ENCODE peak calls at places on chromosomes 2 and 18, in eight cellular contexts. Q is choroid plexus epithelial cell, W is fibroblast of lung, X is colonic mucosa, Y is foreskin fibroblast, V is astrocyte of the spinal cord, I is cardiac muscle cell, G is ovary. B is an unnamed sample.
A peak's percentile ranks its signal among the peaks of the same experiment; 100 is the strongest.

GRCh38 chr2:210859314-210859713 is 302.9 kb downstream of the CPS1 start:
- DNase-seq in W (no peak), V (no peak), X (no peak), Q (no peak), Y (no peak), G (no peak), I (no peak), B (no peak)

GRCh38 chr18:44564922-44565321 is 115.8 kb upstream of the SETBP1 start:
- DNase-seq in I (peak; percentile 59), W (peak; percentile 77), X (no peak), V (peak; percentile 49), G (no peak), Q (peak; percentile 80), Y (peak; percentile 41), B (peak; percentile 24)

GRCh38 chr2:151009437-151010175 is 252.1 kb downstream of the RBM43 start:
- DNase-seq in I (no peak), G (no peak), Y (no peak), W (no peak), X (no peak), V (no peak), Q (no peak), B (no peak)

GRCh38 chr2:233966388-233966787 is 49.2 kb downstream of the TRPM8 start:
- DNase-seq in V (no peak), I (peak; percentile 22), Y (peak; percentile 53), X (no peak), G (no peak), W (no peak), Q (peak; percentile 29), B (no peak)

GRCh38 chr18:77131652-77132368 is 773 bp downstream of the MBP start:
- DNase-seq in V (no peak), Y (no peak), Q (peak; percentile 49), X (peak; percentile 84), I (peak; percentile 42), W (no peak), G (peak; percentile 75), B (no peak)

GRCh38 chr2:3130889-3131635 is 246.6 kb downstream of the EIPR1 start:
- DNase-seq in I (no peak), W (no peak), X (no peak), Y (no peak), V (no peak), Q (peak; percentile 12), G (no peak), B (no peak)

GRCh38 chr18:56709463-56709862 is 58.3 kb downstream of the WDR7 start:
- DNase-seq in G (no peak), W (peak; percentile 90), X (no peak), V (peak; percentile 87), I (no peak), Q (peak; percentile 92), Y (peak; percentile 66), B (peak; percentile 58)

GRCh38 chr2:19717446-19717845 is 184.3 kb downstream of the TTC32 start:
- DNase-seq in I (no peak), X (no peak), V (no peak), G (no peak), Y (no peak), Q (no peak), W (no peak), B (no peak)

GRCh38 chr2:11254100-11254536 is 90.3 kb downstream of the ROCK2 start:
- DNase-seq in Q (no peak), Y (no peak), G (no peak), I (no peak), X (no peak), V (no peak), W (no peak), B (no peak)

GRCh38 chr18:45588284-45588683 is 27.0 kb upstream of the SLC14A2 start:
- DNase-seq in X (no peak), W (peak; percentile 68), Y (peak; percentile 60), I (no peak), G (no peak), Q (peak; percentile 41), V (peak; percentile 63), B (no peak)

GRCh38 chr2:54772531-54772930 is 49.1 kb downstream of the EML6 start:
- DNase-seq in Q (peak; percentile 26), W (peak; percentile 19), Y (no peak), I (no peak), V (no peak), G (no peak), X (no peak), B (no peak)

GRCh38 chr2:185990861-185991525 is 252.4 kb downstream of the FSIP2 start:
- DNase-seq in X (no peak), Y (no peak), G (no peak), I (no peak), Q (no peak), W (peak; percentile 53), V (peak; percentile 23), B (no peak)

GRCh38 chr2:224142397-224143312 is 103.6 kb upstream of the SERPINE2 start:
- DNase-seq in Q (peak; percentile 55), I (no peak), W (peak; percentile 93), V (peak; percentile 85), G (no peak), Y (peak; percentile 77), X (no peak), B (no peak)

GRCh38 chr2:74555610-74556103 is 1.1 kb downstream of the DOK1 start:
- DNase-seq in X (no peak), V (no peak), I (no peak), W (no peak), G (no peak), Y (no peak), Q (no peak), B (no peak)
- H3K4me3 ChIP-seq in X (peak overlapping the region; percentile 76), V (peak overlapping the region; percentile 89), I (peak overlapping the region; percentile 53), W (peak overlapping the region; percentile 98), G (no peak overlapping the region), Y (peak overlapping the region; percentile 76), Q (peak overlapping the region; percentile 87), B (peak overlapping the region; percentile 92)

GRCh38 chr18:10437837-10438236 is 16.6 kb upstream of the APCDD1 start:
- DNase-seq in I (no peak), Y (no peak), G (no peak), V (no peak), Q (no peak), X (no peak), W (no peak), B (no peak)
- TF ChIP-seq CTCF in I (no peak), Y (no peak), G (no peak), V (no peak), Q (no peak), X (no peak), W (no peak), B (no peak)

GRCh38 chr2:144546933-144547332 is 27.0 kb upstream of the ZEB2 start:
- DNase-seq in X (no peak), V (peak; percentile 1), Y (peak; percentile 10), G (no peak), I (no peak), Q (peak; percentile 29), W (no peak), B (no peak)

GRCh38 chr2:144550084-144550483 is 30.2 kb upstream of the ZEB2 start:
- DNase-seq in Q (no peak), I (no peak), Y (no peak), V (no peak), G (no peak), W (no peak), X (no peak), B (no peak)

GRCh38 chr2:144548088-144548487 is 28.2 kb upstream of the ZEB2 start:
- DNase-seq in Y (no peak), Q (no peak), X (no peak), G (no peak), I (no peak), W (no peak), V (peak; percentile 1), B (no peak)

GRCh38 chr2:144547512-144547911 is 27.6 kb upstream of the ZEB2 start:
- DNase-seq in V (no peak), X (no peak), G (no peak), I (no peak), Q (no peak), W (no peak), Y (no peak), B (no peak)

DNA sequence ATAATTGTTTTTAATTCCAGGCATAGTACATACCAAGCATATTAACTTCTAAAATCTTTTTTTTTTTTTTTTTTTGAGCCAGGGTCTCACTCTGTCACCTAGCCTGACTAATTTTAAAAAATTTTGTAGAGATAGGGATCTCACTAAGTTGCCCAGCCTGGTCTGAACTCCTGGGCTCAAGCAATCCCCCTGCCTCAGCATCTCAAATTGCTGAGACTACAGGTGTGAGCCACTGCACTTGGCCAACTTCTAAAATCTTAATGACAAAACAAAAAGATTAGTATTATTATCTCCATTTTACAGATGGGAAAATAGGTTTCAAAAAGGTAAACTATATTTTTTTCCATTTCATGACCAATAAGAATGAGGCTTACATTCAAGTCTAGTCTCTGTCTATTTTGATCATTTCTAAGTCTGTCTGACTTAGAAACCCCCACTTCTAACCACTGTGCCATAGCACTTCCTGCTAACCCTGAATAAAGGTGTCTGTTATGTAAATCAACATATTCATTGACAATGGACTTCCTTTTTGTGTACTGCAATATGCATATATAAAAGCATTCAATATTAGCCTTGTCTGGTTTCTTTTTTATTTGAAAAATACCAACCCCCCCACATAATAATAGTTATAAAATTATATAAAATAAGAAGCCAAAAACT is 28.7 kb upstream of the ZEB2 start:
- DNase-seq in Y (no peak), V (no peak), W (no peak), I (no peak), G (no peak), Q (no peak), X (no peak), B (no peak)
- H3K4me3 ChIP-seq in Y (no peak overlapping the region), V (no peak overlapping the region), W (no peak overlapping the region), I (no peak overlapping the region), G (no peak overlapping the region), Q (no peak overlapping the region), X (no peak overlapping the region), B (no peak overlapping the region)

GRCh38 chr2:63122921-63123320 is 72.3 kb downstream of the OTX1 start:
- DNase-seq in W (no peak), Y (no peak), G (no peak), V (no peak), Q (no peak), X (no peak), I (no peak), B (no peak)

GRCh38 chr2:63124209-63124608 is 73.6 kb downstream of the OTX1 start:
- DNase-seq in W (no peak), I (no peak), X (no peak), Q (no peak), Y (no peak), G (no peak), V (no peak), B (no peak)

GRCh38 chr2:63124850-63125249 is 74.2 kb downstream of the OTX1 start:
- DNase-seq in X (no peak), Y (no peak), I (no peak), Q (no peak), W (no peak), G (no peak), V (no peak), B (no peak)

DNA sequence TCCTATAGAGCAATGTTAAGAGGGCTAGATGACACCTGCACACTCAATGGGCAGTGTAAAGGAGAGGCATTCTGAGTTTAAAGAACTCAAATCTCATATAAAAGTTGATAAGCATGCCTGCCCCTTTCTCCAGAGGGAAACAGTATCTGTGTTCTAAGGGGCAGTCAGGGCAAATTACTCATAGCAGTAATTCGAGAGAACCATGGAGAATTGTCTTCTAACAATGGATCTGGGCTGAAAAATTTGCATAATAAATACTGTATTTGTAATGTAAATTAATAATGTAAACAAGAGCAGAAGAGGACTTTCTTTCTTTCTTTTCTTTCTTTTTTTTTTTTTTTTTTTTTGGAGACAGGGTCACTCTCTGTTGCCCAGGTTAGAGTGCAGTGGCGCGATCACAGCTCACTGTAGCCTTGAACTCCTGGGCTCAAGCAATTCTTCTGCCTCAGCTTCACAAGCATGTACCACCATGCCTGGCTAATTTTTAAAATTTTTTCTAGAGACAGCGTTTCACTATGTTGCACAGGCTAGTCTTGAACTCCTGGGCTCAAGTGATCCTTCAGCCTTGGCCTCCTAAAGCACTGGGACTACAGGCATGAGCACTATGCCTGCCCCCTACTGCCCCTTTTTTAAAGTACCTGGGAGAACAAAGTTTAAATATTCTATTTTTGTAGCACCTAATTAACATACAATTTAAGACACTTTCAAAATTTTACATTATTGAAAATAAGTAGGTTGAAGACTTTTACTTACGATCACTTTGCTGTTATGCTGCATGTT is 70.6 kb downstream of the OTX1 start:
- DNase-seq in Y (no peak), W (no peak), G (no peak), I (no peak), X (no peak), Q (no peak), V (no peak), B (no peak)
- TF ChIP-seq CTCF in Y (no peak), W (no peak), G (no peak), I (no peak), X (no peak), Q (peak; percentile 10), V (no peak), B (no peak)